ENCODE peak calls at places on chromosomes 4 and X, in four cellular contexts. O, G, L and P are unnamed samples.

GRCh38 chrX:123731987-123732678 is 719 bp downstream of the THOC2 start:
- DNase-seq in O (peak), L (peak), G (no peak), P (no peak)

GRCh38 chr4:119025440-119025839 is 110.2 kb upstream of the MYOZ2 start:
- DNase-seq in G (no peak), L (no peak), O (peak), P (no peak)

GRCh38 chr4:110289601-110290100 is 91.2 kb upstream of the ELOVL6 start:
- DNase-seq in G (no peak), L (no peak), O (no peak), P (no peak)

GRCh38 chr4:138242076-138242829 is at the start of gene SLC7A11:
- DNase-seq in O (peak), G (peak), L (peak), P (peak)

GRCh38 chr4:89765966-89766365 is 71.0 kb downstream of the SNCA start:
- DNase-seq in G (no peak), O (no peak), L (no peak), P (no peak)

GRCh38 chrX:153778684-153779101 is 2.1 kb upstream of the SRPK3 start:
- DNase-seq in G (no peak), O (peak), L (no peak), P (no peak)

GRCh38 chrX:34119122-34119521 is 13.0 kb downstream of the FAM47A start:
- DNase-seq in O (no peak), L (no peak), G (no peak), P (no peak)

GRCh38 chrX:106599411-106599810 is 12.4 kb upstream of the RADX start:
- DNase-seq in L (no peak), O (no peak), G (no peak), P (no peak)

GRCh38 chr4:176841730-176842129 is 49.0 kb upstream of the VEGFC start:
- DNase-seq in G (no peak), L (no peak), O (no peak), P (no peak)

GRCh38 chrX:81120270-81120935 is 81.3 kb downstream of the HMGN5 start:
- DNase-seq in O (no peak), G (no peak), L (no peak), P (no peak)

GRCh38 chrX:46662594-46662993 is 89.0 kb downstream of the CHST7 start:
- DNase-seq in G (no peak), O (no peak), L (no peak), P (no peak)

GRCh38 chrX:104833401-104833800 is 267.4 kb downstream of the IL1RAPL2 start:
- DNase-seq in O (no peak), G (no peak), L (no peak), P (no peak)

GRCh38 chr4:74499986-74500781 is 55.2 kb downstream of the AREG start:
- DNase-seq in O (no peak), G (no peak), L (no peak), P (no peak)

GRCh38 chrX:120205816-120206753 is 44.5 kb upstream of the ZBTB33 start:
- DNase-seq in G (no peak), L (no peak), O (no peak), P (no peak)

GRCh38 chr4:137509855-137510282 is 22.4 kb downstream of the PCDH18 start:
- DNase-seq in O (no peak), L (no peak), G (no peak), P (no peak)

GRCh38 chrX:69182818-69183375 is 17.6 kb upstream of the PJA1 start:
- DNase-seq in G (no peak), L (no peak), O (no peak), P (no peak)

GRCh38 chr4:129358571-129358970 is 262.6 kb downstream of the C4orf33 start:
- DNase-seq in O (no peak), G (no peak), L (no peak), P (no peak)

GRCh38 chr4:168264903-168265302 is 53.6 kb downstream of the DDX60 start:
- DNase-seq in O (no peak), G (no peak), L (no peak), P (no peak)

GRCh38 chrX:138128025-138128671 is 562.2 kb downstream of the ZIC3 start:
- DNase-seq in G (no peak), L (peak), O (peak), P (peak)

GRCh38 chr4:54657556-54658313 is at the start of gene KIT:
- DNase-seq in O (no peak), G (no peak), L (peak), P (peak)

GRCh38 chr4:99723555-99724450 is 66.2 kb upstream of the C4orf54 start:
- DNase-seq in G (no peak), O (peak), L (peak), P (peak)

GRCh38 chr4:113919611-113920010 is 59.8 kb downstream of the ARSJ start:
- DNase-seq in G (no peak), O (no peak), L (no peak), P (no peak)

GRCh38 chr4:83613023-83613422 is 77.1 kb downstream of the GPAT3 start:
- DNase-seq in G (no peak), L (no peak), O (no peak), P (no peak)

GRCh38 chr4:109065006-109065405 is 237.5 kb downstream of the COL25A1 start:
- DNase-seq in L (no peak), G (no peak), O (no peak), P (no peak)

GRCh38 chr4:118797558-118798142 is 38.3 kb downstream of the SEC24D start:
- DNase-seq in G (no peak), O (no peak), L (no peak), P (no peak)

GRCh38 chr4:143016171-143016570 is 168.5 kb upstream of the USP38 start:
- DNase-seq in G (no peak), O (no peak), L (no peak), P (no peak)

GRCh38 chr4:113781439-113782040 is 20.0 kb upstream of the CAMK2D start:
- DNase-seq in O (peak), G (no peak), L (no peak), P (no peak)

GRCh38 chr4:116839826-116840225 is 245.6 kb downstream of the TRAM1L1 start:
- DNase-seq in G (no peak), L (no peak), O (no peak), P (no peak)

GRCh38 chr4:129064717-129065116 is 28.6 kb downstream of the SCLT1 start:
- DNase-seq in L (no peak), O (no peak), G (no peak), P (no peak)

GRCh38 chr4:65126200-65126599 is 544.1 kb downstream of the EPHA5 start:
- DNase-seq in L (no peak), G (no peak), O (no peak), P (no peak)

GRCh38 chrX:154797006-154797405 is 8.3 kb downstream of the MPP1 start:
- DNase-seq in O (no peak), L (no peak), G (no peak), P (no peak)

GRCh38 chrX:40912576-40912975 is 172.7 kb upstream of the USP9X start:
- DNase-seq in O (no peak), L (no peak), G (no peak), P (no peak)

GRCh38 chr4:154534296-154534695 is 15.9 kb downstream of the PLRG1 start:
- DNase-seq in L (no peak), G (no peak), O (no peak), P (no peak)

GRCh38 chr4:133588306-133588705 is 439.2 kb downstream of the PCDH10 start:
- DNase-seq in O (no peak), G (no peak), L (no peak), P (no peak)

GRCh38 chr4:173212379-173212778 is 43.8 kb downstream of the GALNT7 start:
- DNase-seq in G (no peak), O (no peak), L (no peak), P (no peak)

GRCh38 chr4:95516528-95517011 is 32.2 kb downstream of the UNC5C start:
- DNase-seq in L (no peak), G (no peak), O (no peak), P (no peak)
- TF ChIP-seq REST in L (no peak), G (no peak), O (no peak), P (no peak)

GRCh38 chr4:174260099-174260498 is 23.4 kb downstream of the FBXO8 start:
- DNase-seq in O (peak), L (no peak), G (no peak), P (no peak)
- TF ChIP-seq REST in O (no peak), L (no peak), G (no peak), P (no peak)

GRCh38 chr4:139301143-139301820 is at the start of gene NAA15:
- DNase-seq in G (peak), O (peak), L (peak), P (peak)
- TF ChIP-seq REST in G (no peak), O (no peak), L (no peak), P (no peak)

DNA sequence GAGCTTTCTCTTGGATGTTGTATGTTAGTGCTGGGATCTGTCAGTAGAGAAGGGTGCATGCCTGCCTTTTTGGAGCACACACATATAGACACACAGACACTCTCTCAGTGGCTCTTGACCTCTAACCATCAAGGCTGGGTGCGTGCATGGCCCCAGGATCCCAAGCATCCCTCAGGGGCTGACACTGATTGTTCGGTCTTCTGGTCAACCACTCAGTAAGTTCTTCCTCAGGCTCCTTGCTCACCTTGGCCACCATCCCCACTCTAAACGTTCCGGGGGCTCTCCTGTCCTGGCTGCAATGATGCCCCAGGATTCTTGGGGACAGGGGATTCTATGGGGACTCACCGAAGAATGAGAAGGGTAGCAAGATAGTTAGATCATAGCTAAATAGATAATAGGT is 179.6 kb downstream of the SHOX start:
- DNase-seq in G (no peak), L (no peak), O (no peak), P (no peak)
- TF ChIP-seq REST in G (no peak), L (no peak), O (no peak), P (no peak)

DNA sequence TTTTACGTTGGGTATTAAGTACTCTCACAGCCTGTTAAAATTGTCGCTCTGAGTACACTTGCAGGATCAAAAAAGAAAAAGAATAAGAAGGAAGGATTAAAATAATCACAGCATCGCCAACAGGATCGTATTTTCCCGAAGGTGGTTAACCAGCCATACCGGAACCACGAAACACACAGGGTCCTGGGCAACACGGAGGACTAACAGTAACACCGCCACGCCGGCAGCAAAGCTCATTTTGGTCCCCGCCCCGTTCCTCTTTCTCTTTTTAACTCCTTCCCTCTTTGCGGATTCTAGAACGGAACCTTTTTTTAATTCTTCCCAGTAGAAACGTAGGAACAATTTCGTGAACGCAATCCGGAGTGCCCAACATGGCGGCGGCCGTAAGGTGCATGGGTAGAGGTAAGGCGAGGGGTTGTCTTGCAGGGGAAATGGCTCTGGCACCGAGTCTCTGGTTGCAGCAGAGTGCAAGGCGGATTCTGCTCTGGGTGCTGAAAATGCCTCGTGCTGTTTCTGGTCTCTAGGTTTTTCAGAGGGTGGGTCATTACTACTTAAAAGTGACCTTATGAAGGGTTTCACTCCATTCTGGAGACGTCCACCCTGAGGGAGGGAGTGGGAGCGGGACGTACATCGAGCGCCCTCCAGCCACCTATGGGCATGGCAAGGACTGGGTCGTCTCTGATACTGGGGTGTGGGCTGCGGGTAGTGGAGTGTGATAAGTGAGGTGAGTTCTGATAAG is at the start of gene MRPL1:
- DNase-seq in L (peak), O (peak), G (peak), P (peak)
- TF ChIP-seq REST in L (no peak), O (no peak), G (peak), P (peak)

GRCh38 chrX:13220916-13221315 is 98.9 kb downstream of the ATXN3L start:
- DNase-seq in O (no peak), G (no peak), L (no peak), P (no peak)

GRCh38 chrX:13226214-13226613 is 93.6 kb downstream of the ATXN3L start:
- DNase-seq in O (no peak), G (no peak), L (no peak), P (no peak)

GRCh38 chrX:13219990-13220764 is 99.7 kb downstream of the ATXN3L start:
- DNase-seq in L (no peak), G (no peak), O (peak), P (no peak)

DNA sequence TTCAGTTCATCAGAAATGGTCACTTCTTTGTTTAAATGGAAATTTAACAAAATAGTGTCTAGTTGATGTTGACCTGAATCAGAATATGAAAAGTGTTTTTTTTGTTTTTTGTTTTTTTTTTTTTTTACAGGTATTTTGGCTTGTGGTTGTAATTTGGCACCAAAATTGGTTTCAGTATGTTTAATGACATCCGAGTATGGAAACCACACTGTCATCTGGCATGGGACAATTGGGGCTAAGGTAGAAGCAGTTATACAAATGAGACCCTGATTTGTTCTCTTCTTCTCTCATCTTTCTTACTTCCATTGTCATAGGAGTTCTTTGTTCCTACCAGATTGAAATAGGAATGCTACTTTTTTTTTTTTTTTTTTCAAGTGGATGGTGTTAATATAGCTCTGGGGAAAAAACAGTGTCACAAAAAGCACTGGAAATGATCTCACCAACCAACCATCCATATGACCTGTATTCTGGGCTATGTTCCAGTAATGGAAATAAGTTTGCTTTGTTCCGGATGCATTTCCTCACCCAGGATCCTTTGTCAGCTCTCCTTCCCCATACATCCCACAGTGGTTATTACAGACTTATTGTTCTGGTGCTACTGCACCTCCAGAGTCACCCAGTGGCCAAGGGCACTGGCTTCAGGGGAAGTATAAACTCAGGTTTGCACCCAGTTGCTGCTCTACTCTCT is 95.8 kb downstream of the ATXN3L start:
- DNase-seq in G (no peak), L (no peak), O (peak), P (no peak)
- TF ChIP-seq REST in G (no peak), L (no peak), O (no peak), P (no peak)